ENCODE peak calls at places on chromosomes 2 and 18, in nine cellular contexts. B is neural progenitor cell, V is GM06990, M is astrocyte of the cerebellum, T is Caco-2, R is psoas muscle, I is HCT116, C is astrocyte, D is tibial artery. Q is an unnamed sample.

GRCh38 chr18:50631831-50632285 is 72.0 kb downstream of the MAPK4 start:
- DNase-seq in V (no peak), M (no peak), D (no peak), C (no peak), R (no peak), T (no peak), B (no peak), I (no peak), Q (no peak)

GRCh38 chr2:135819211-135819610 is 17.8 kb downstream of the LCT start:
- DNase-seq in B (peak; percentile 32), R (no peak), I (peak; percentile 21), D (no peak), T (peak; percentile 51), C (peak; percentile 42), M (no peak), V (peak; percentile 24), Q (peak; percentile 35)

GRCh38 chr2:196383799-196384198 is 212.4 kb upstream of the STK17B start:
- DNase-seq in M (no peak), B (no peak), V (no peak), I (no peak), T (no peak), D (no peak), C (no peak), R (no peak), Q (no peak)

GRCh38 chr2:154709215-154709614 is 10.7 kb downstream of the KCNJ3 start:
- DNase-seq in R (no peak), V (no peak), C (no peak), M (peak; percentile 9), D (no peak), I (no peak), B (no peak), T (no peak), Q (no peak)

GRCh38 chr2:30756971-30757370 is 50.3 kb downstream of the CAPN13 start:
- DNase-seq in R (no peak), D (no peak), I (no peak), B (no peak), M (no peak), V (no peak), C (no peak), T (no peak), Q (no peak)

GRCh38 chr2:2321250-2321545 is 9.9 kb downstream of the MYT1L start:
- DNase-seq in I (no peak), D (no peak), T (no peak), M (no peak), B (no peak), R (no peak), C (no peak), V (no peak), Q (no peak)

GRCh38 chr18:64981915-64982314 is 768.9 kb upstream of the CDH7 start:
- DNase-seq in C (no peak), I (no peak), V (no peak), D (no peak), T (no peak), R (no peak), B (no peak), M (no peak), Q (no peak)

GRCh38 chr2:78416625-78417300 is 608.7 kb upstream of the REG3G start:
- DNase-seq in C (no peak), D (no peak), R (no peak), V (no peak), I (no peak), T (no peak), B (no peak), M (no peak), Q (no peak)

GRCh38 chr2:64482243-64482642 is 28.3 kb downstream of the LGALSL start:
- DNase-seq in T (no peak), R (no peak), M (no peak), V (no peak), I (no peak), C (no peak), D (no peak), B (no peak), Q (no peak)

GRCh38 chr18:79873449-79874110 is 75.8 kb downstream of the KCNG2 start:
- DNase-seq in I (no peak), M (no peak), C (no peak), T (no peak), V (no peak), R (peak; percentile 72), D (no peak), B (no peak), Q (no peak)

GRCh38 chr2:44324971-44325426 is 36.3 kb downstream of the PREPL start:
- DNase-seq in T (no peak), M (peak; percentile 48), B (no peak), R (no peak), V (no peak), C (peak; percentile 65), D (no peak), I (no peak), Q (peak; percentile 57)

GRCh38 chr2:226190479-226191252 is 609.0 kb downstream of the IRS1 start:
- DNase-seq in R (no peak), V (no peak), I (peak; percentile 70), T (no peak), C (peak; percentile 62), M (no peak), B (no peak), D (no peak), Q (no peak)

GRCh38 chr2:120465989-120466703 is 120.2 kb downstream of the INHBB start:
- DNase-seq in V (no peak), T (peak; percentile 95), B (peak; percentile 91), R (no peak), C (no peak), M (no peak), D (no peak), I (no peak), Q (no peak)

GRCh38 chr2:111930875-111931274 is 32.5 kb downstream of the MERTK start:
- DNase-seq in B (no peak), C (peak; percentile 71), V (no peak), M (peak; percentile 88), I (no peak), T (no peak), R (no peak), D (no peak), Q (peak; percentile 65)

GRCh38 chr2:82089518-82089917 is 1785.0 kb upstream of the LRRTM1 start:
- DNase-seq in I (no peak), R (no peak), T (no peak), B (no peak), V (no peak), M (no peak), D (no peak), C (no peak), Q (no peak)

GRCh38 chr2:109513749-109514588 is 99.8 kb downstream of the SEPTIN10 start:
- DNase-seq in I (no peak), B (no peak), C (peak; percentile 82), T (no peak), M (peak; percentile 65), D (peak; percentile 71), V (peak; percentile 80), R (no peak), Q (peak; percentile 91)

GRCh38 chr2:132937629-132938028 is 267.6 kb upstream of the LYPD1 start:
- DNase-seq in I (no peak), R (no peak), T (no peak), B (no peak), C (peak; percentile 44), M (peak; percentile 4), V (no peak), D (no peak), Q (peak; percentile 40)

GRCh38 chr18:741931-742512 is 29.6 kb upstream of the ENOSF1 start:
- DNase-seq in R (no peak), D (no peak), M (peak; percentile 39), V (peak; percentile 20), B (peak; percentile 28), T (peak; percentile 20), C (peak; percentile 27), I (peak; percentile 34), Q (peak; percentile 77)

GRCh38 chr2:15792331-15792730 is 148.0 kb upstream of the MYCN start:
- DNase-seq in R (no peak), M (no peak), V (no peak), B (no peak), T (no peak), D (no peak), C (no peak), I (no peak), Q (no peak)

DNA sequence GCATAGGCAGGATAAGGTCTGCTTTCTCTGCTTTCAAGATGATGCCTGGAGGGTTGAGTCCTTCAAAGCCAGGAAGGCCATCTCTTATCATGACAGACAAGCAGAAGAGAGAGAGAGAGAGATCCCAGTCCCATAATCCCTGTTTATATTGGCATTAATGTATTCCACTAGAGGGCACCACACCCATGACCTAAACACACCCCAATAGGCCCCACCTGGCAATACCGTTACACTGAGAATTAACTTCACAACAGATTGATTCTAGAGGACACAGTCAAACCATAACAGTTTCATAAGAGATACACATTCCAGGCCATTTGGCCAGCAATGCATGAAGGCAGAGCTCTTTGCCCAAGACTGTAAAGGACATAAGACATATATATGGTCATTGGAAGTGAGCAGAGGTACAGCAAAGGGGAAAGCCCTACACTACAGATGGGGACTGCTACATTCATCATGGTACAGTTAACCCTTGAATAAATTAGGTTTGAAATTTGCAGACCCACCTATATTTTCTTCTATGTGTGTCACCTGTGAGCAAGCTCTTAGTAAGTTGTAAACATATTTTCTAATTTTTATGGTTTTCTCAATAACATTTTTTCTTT is 1516.1 kb downstream of the RPIA start:
- DNase-seq in D (no peak), B (no peak), R (no peak), M (no peak), I (no peak), V (no peak), T (peak; percentile 25), C (no peak), Q (no peak)
- TF ChIP-seq CTCF in D (no peak), B (peak; percentile 10), R (peak; percentile 17), M (no peak), I (no peak), V (peak; percentile 59), T (peak; percentile 46), C (no peak), Q (no peak)

GRCh38 chr18:13136056-13136688 is 82.4 kb upstream of the LDLRAD4 start:
- DNase-seq in I (no peak), D (no peak), B (peak; percentile 37), T (no peak), C (peak; percentile 31), M (peak; percentile 32), V (peak; percentile 36), R (no peak), Q (peak; percentile 7)
- H3K4me3 ChIP-seq in I (no peak overlapping the region), D (peak overlapping the region; percentile 61), B (peak overlapping the region; percentile 41), T (peak overlapping the region; percentile 56), C (peak overlapping the region; percentile 59), M (peak overlapping the region; percentile 49), V (peak overlapping the region; percentile 64), R (peak overlapping the region; percentile 78), Q (peak overlapping the region; percentile 56)

GRCh38 chr2:203097735-203098134 is 83.1 kb downstream of the NBEAL1 start:
- DNase-seq in R (no peak), C (no peak), M (no peak), I (peak; percentile 12), T (peak; percentile 37), B (no peak), V (no peak), D (no peak), Q (peak; percentile 39)
- TF ChIP-seq CTCF in R (peak; percentile 33), C (peak; percentile 33), M (peak; percentile 26), I (peak; percentile 52), T (peak; percentile 65), B (peak; percentile 36), V (no peak), D (peak; percentile 19), Q (peak; percentile 40)

DNA sequence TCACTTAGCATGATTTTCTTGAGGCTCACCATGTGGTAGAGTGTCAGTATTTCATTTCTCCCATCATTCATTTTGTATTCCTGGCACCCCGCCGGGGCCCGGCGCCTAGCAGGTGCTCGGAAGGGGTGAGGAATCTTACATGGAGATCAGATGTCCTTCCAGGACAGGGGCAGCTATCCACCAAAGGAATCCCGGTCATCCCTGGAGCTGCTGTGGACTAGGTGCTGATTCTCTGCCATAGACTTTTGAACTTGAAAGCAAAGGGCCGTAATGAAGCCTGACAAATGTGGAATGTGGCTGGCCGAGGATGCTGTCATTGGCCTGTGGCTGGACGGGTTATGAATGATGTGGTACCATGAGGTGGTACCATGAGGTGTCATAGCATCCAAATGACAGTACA is 2.4 kb downstream of the PRELID3A start:
- DNase-seq in B (no peak), D (no peak), T (no peak), V (no peak), M (peak; percentile 28), I (no peak), C (peak; percentile 46), R (no peak), Q (no peak)
- H3K4me3 ChIP-seq in B (no peak overlapping the region), D (no peak overlapping the region), T (no peak overlapping the region), V (no peak overlapping the region), M (no peak overlapping the region), I (no peak overlapping the region), C (no peak overlapping the region), R (no peak overlapping the region), Q (no peak overlapping the region)

Q was measured in fibroblast of pulmonary artery.